ENCODE peak calls at places on chromosomes 3 and 15, in four cellular contexts. G, H, Q and S are unnamed samples.
A peak's percentile ranks its signal among the peaks of the same experiment; 100 is the strongest.

GRCh38 chr3:45027406-45027805 is 1.3 kb downstream of the CLEC3B start:
- DNase-seq in G (no peak), Q (no peak), H (no peak), S (no peak)

GRCh38 chr3:159855599-159856495 is 132.8 kb upstream of the IL12A start:
- DNase-seq in G (no peak), Q (no peak), H (no peak), S (no peak)

GRCh38 chr15:65032823-65033537 is 3.5 kb upstream of the MTFMT start:
- DNase-seq in Q (peak; percentile 62), H (peak; percentile 74), G (peak; percentile 72), S (peak; percentile 86)

GRCh38 chr3:71065764-71066013 is 517.8 kb downstream of the FOXP1 start:
- DNase-seq in H (no peak), Q (no peak), G (no peak), S (no peak)

GRCh38 chr3:195537995-195538394 is 5.1 kb downstream of the PPP1R2 start:
- DNase-seq in Q (no peak), H (no peak), G (no peak), S (no peak)

GRCh38 chr15:48796521-48796920 is 14.3 kb downstream of the CEP152 start:
- DNase-seq in H (no peak), G (no peak), Q (no peak), S (no peak)

GRCh38 chr15:52790941-52791751 is 1.0 kb upstream of the ONECUT1 start:
- DNase-seq in G (no peak), Q (no peak), H (no peak), S (no peak)

GRCh38 chr15:99106417-99107220 is 1.7 kb downstream of the SYNM start:
- DNase-seq in Q (peak; percentile 70), H (peak; percentile 40), G (peak; percentile 59), S (no peak)

GRCh38 chr3:43922374-43922773 is 231.6 kb downstream of the ABHD5 start:
- DNase-seq in Q (no peak), H (no peak), G (no peak), S (no peak)

GRCh38 chr3:101567528-101568317 is 6.1 kb downstream of the TRMT10C start:
- DNase-seq in G (peak; percentile 49), H (no peak), Q (no peak), S (no peak)

GRCh38 chr3:149376728-149377407 is 581 bp downstream of the TM4SF1 start:
- DNase-seq in H (peak; percentile 57), G (no peak), Q (no peak), S (no peak)

GRCh38 chr15:78749831-78750230 is 61.4 kb downstream of the ADAMTS7 start:
- DNase-seq in G (no peak), H (no peak), Q (no peak), S (no peak)

GRCh38 chr15:99984491-99985243 is 251.4 kb upstream of the LYSMD4 start:
- DNase-seq in G (no peak), Q (peak; percentile 23), H (no peak), S (no peak)

GRCh38 chr3:71724584-71725278 is 471 bp downstream of the EIF4E3 start:
- DNase-seq in H (no peak), Q (peak; percentile 86), G (peak; percentile 53), S (no peak)

GRCh38 chr15:62519900-62520299 is 354.8 kb upstream of the C2CD4B start:
- DNase-seq in G (no peak), H (no peak), Q (no peak), S (no peak)